ENCODE peak calls at places on chromosomes 7 and 10, in nine cellular contexts. S, C, M, N, I, F, Q, J and T are unnamed samples.

GRCh38 chr7:2159176-2159520 is 73.6 kb downstream of the MAD1L1 start:
- DNase-seq in M (no peak), F (no peak), S (no peak), J (no peak), Q (no peak), I (no peak), N (no peak), C (peak), T (no peak)

GRCh38 chr10:127525686-127526085 is 23.4 kb upstream of the NPS start:
- DNase-seq in S (no peak), M (no peak), C (no peak), Q (no peak), F (no peak), I (no peak), J (no peak), N (no peak), T (no peak)

GRCh38 chr7:7201583-7202374 is 19.4 kb downstream of the C1GALT1 start:
- DNase-seq in N (peak), S (no peak), M (peak), Q (no peak), I (no peak), C (peak), F (no peak), J (no peak), T (peak)

GRCh38 chr10:55500931-55501559 is 700.0 kb upstream of the PCDH15 start:
- DNase-seq in I (peak), C (peak), M (peak), J (peak), F (no peak), Q (no peak), S (no peak), N (peak), T (peak)

GRCh38 chr10:118568327-118568848 is 27.1 kb downstream of the PRLHR start:
- DNase-seq in F (peak), Q (peak), N (peak), J (peak), M (peak), C (peak), S (no peak), I (peak), T (peak)

GRCh38 chr10:123562811-123563580 is 103.2 kb upstream of the GPR26 start:
- DNase-seq in Q (no peak), S (peak), F (no peak), M (no peak), N (no peak), I (no peak), C (no peak), J (no peak), T (no peak)

GRCh38 chr7:158910254-158911053 is 54.1 kb downstream of the DYNC2I1 start:
- DNase-seq in S (no peak), N (no peak), C (peak), M (no peak), Q (peak), F (no peak), J (no peak), I (no peak), T (peak)

GRCh38 chr10:70320751-70321150 is 36.9 kb upstream of the NPFFR1 start:
- DNase-seq in J (peak), F (no peak), M (no peak), S (peak), Q (no peak), C (no peak), N (no peak), I (no peak), T (no peak)

GRCh38 chr10:132065491-132066105 is at the start of gene JAKMIP3:
- DNase-seq in C (peak), Q (no peak), N (no peak), J (peak), M (no peak), F (peak), S (peak), I (no peak), T (no peak)

GRCh38 chr10:68982389-68982788 is 6.2 kb upstream of the KIFBP start:
- DNase-seq in I (no peak), J (no peak), F (no peak), Q (peak), N (no peak), S (no peak), M (no peak), C (no peak), T (no peak)

GRCh38 chr10:60809157-60809556 is 30.9 kb downstream of the CDK1 start:
- DNase-seq in I (no peak), F (peak), Q (no peak), J (peak), S (no peak), M (no peak), C (no peak), N (no peak), T (no peak)

GRCh38 chr7:153022796-153023592 is 263.4 kb downstream of the ACTR3B start:
- DNase-seq in S (no peak), N (no peak), F (no peak), M (no peak), Q (no peak), J (no peak), C (peak), I (no peak), T (no peak)

GRCh38 chr7:135744938-135745701 is 3.5 kb downstream of the FAM180A start:
- DNase-seq in F (peak), S (no peak), N (no peak), I (no peak), Q (no peak), M (no peak), C (no peak), J (peak), T (no peak)

GRCh38 chr7:90736968-90737939 is 141.1 kb downstream of the CDK14 start:
- DNase-seq in N (peak), F (no peak), C (no peak), J (no peak), Q (no peak), S (no peak), M (peak), I (no peak), T (peak)

GRCh38 chr10:32150532-32151101 is 94.4 kb upstream of the KIF5B start:
- DNase-seq in N (peak), Q (no peak), J (peak), S (no peak), C (no peak), I (no peak), M (no peak), F (no peak), T (no peak)

DNA sequence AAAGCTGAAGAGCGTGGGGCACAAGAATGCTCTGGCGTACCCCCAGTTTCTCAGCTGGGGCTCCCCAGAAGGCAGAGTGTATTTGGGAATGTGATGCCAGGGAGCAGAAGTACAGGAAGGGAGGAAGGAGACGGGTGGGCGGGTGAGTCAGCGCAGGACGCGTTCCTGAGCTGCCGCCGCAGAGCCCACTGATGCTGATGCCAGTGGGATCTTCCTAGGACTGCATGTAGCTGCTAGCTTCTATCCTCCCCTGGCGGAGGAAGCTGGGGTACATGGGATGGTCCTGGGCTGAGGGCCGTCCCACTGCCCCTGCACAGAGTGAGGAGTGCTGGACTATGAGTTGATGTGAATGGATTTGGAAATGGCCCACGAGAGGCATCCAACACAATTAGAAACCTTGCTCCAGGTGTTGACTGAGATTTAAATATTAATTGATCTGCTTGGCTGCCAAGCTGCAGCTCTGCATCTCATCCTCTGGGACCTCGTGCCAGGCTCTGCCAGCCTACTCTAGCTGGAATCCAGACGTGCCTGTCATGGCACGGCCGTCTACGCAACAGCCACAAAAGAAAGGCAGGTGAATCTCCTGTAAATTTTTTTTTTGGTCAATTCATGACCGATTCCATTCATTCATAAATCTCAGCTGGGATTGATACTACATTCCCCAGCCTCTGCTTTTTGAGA is 66.2 kb upstream of the RHEB start:
- DNase-seq in I (no peak), Q (no peak), S (peak), C (no peak), M (no peak), F (no peak), J (no peak), N (no peak), T (no peak)
- TF ChIP-seq CTCF in I (no peak), Q (no peak), S (no peak), C (no peak), M (no peak), F (no peak), J (no peak), N (no peak), T (no peak)

DNA sequence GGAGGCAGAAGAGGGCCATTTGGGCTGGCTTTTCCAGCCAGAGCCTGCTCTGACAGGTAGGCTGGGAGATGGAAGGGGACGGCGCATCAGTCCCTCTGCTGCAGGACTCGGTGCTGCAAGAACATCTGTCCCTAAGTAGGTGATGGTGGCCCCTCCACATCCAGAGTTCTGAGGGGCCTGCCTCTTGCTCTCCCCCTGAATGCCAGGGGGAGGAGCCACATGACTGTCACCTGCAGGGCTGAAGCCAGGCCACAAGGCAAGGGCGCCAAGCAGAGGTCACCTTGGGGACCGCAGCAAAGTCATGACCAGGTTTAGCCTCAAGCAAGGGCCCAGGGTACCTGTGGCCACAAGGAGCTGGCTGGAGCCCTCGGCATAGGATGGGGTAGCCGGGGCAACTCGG is 99.4 kb downstream of the FAM53B start:
- DNase-seq in F (no peak), Q (no peak), S (no peak), J (no peak), C (peak), M (peak), N (no peak), I (no peak), T (no peak)
- TF ChIP-seq CTCF in F (no peak), Q (no peak), S (no peak), J (no peak), C (peak), M (peak), N (no peak), I (no peak), T (no peak)

GRCh38 chr7:145624618-145625017 is 492.0 kb upstream of the CNTNAP2 start:
- DNase-seq in F (no peak), M (no peak), C (no peak), J (no peak), Q (no peak), I (no peak), N (no peak), S (no peak), T (no peak)
- TF ChIP-seq CTCF in F (no peak), M (no peak), C (no peak), J (no peak), Q (no peak), I (no peak), N (no peak), S (no peak), T (no peak)

DNA sequence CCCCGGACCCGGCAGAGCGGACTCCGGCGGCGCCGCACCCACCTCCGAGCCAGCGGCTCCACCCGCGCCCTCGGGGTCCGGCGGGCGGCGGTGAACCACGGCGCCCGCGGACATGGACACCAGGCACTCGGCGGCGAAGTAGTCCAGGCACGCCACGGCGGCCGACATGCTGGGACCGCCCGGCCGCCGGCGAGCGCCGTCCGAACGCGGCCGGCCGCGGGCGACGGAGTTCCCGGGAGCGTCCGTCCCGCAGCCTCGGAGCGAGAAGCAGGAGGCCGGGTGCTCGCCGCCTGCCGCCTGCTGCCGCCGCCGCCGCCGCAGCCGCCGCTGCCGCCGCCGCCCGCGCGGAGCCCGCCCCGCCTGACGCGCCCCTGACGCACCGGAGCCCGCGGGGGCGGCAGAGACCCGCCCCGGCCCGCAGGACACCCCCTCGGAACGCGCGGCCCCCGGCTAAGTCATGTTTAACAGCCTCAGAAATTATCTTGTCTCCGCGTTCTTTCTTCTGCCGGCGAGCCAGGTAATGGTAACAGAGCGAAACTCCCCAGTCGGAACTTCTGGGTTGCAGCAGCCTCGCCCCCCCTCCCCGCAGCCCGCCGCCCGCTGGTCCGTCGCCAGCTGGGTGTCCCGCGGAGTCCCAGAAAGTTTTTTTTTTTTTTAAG is at the start of gene KLF14:
- DNase-seq in N (peak), F (no peak), I (peak), M (no peak), J (no peak), C (peak), Q (peak), S (no peak), T (peak)
- TF ChIP-seq CTCF in N (no peak), F (no peak), I (no peak), M (no peak), J (no peak), C (no peak), Q (no peak), S (no peak), T (no peak)

DNA sequence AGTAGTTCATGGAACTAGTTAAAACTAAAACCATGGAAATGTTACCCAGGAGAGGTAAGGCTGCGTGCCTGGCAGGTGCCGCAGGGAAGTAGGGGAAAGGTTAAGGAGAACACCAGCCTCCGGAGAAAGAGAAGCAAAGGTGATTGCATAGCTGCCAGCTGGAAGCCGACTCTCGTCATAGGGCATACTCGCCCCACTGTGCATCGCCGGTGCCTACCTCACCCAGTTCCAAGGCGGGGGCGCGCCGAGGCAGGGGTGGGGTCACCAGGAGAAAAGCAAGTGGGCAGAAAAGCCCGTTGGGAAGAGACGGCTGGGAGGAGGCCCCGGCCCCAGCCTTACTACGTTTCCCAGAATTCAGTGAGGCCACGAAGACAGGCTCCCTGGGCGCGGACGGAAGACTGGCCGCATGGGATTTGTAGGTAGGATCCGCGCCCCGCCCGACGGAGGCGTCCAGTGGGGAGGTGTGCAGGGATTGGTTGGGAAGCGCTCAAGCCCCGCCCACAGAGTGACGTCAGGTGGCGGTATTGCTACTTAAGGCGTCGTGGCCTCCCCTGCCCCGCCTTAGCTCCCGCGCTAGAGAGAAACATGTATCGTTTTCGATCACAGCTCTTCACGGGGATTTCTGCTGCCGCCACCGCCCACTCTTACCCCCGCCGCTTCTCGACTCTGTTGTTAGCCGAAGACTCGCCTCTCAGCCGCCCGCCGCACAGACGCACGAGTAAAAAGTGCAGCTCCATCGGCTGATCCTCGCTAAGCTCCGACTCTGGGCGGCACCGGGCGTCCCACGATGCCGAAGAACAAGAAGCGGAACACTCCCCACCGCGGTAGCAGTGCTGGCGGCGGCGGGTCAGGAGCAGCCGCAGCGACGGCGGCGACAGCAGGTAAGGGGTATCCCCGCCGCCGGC is at the start of gene IFRD1:
- DNase-seq in I (peak), N (peak), M (peak), S (peak), C (peak), F (peak), J (peak), Q (peak), T (peak)
- TF ChIP-seq CTCF in I (no peak), N (no peak), M (no peak), S (no peak), C (no peak), F (no peak), J (no peak), Q (no peak), T (no peak)

DNA sequence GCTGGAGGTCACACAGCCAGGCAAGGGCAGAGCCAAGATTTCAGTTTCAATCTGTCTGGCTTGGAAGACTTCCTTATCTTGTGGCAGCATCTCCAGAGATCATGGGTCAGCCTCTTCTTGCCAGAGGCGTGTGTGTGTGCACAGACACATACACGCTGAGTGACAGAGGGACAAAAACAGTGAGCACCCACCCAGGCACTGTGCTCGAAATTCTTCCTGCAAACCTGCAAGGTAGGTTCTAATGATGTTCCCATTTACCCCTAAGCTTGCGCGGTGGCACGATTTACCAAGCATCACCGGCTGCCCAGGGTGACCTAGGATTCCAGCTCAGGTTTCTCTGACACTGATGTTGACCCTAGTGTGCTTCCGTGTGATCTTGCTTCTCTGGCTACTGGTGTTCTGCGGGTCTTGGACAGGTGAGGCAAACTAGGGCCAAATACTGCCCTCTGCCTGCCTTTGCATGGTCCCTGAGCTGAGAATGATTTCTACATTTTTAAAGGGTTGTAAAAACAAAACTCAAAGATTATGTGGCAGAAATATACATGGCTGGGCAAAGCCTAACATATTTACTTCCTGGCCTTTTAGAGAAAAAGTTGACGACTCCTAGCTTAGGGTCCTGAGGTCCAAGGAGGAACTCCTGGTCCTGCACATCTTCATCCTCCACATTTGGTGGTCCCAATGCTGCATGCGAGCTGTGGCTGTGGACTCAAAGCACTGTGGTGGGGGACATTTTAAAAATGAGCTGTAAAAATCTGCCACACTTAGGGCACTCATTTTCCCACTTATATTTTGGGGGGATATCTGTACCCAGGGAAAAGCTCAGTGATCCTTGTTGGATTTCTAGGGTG is 268.5 kb downstream of the RPS24 start:
- DNase-seq in N (no peak), J (no peak), I (no peak), M (peak), C (peak), S (peak), Q (no peak), F (no peak), T (no peak)
- TF ChIP-seq CTCF in N (no peak), J (peak), I (no peak), M (peak), C (peak), S (no peak), Q (peak), F (peak), T (no peak)